ENCODE peak calls at places on chromosomes 5 and 9, in ten cellular contexts. Z, M, C, E, W, Q, G, T, H and U are unnamed samples.
A peak's percentile ranks its signal among the peaks of the same experiment; 100 is the strongest.

GRCh38 chr5:151155777-151156731 is 1.5 kb downstream of the ANXA6 start:
- DNase-seq in W (no peak), T (no peak), G (no peak), C (no peak), E (peak; percentile 62), H (no peak), M (peak; percentile 69), Z (peak; percentile 59), Q (no peak), U (no peak)

GRCh38 chr5:32276173-32276853 is 36.4 kb downstream of the MTMR12 start:
- DNase-seq in Z (peak; percentile 51), H (no peak), C (no peak), T (no peak), G (no peak), M (no peak), Q (no peak), E (no peak), W (no peak), U (no peak)

GRCh38 chr9:110321055-110321454 is 16.6 kb downstream of the TXNDC8 start:
- DNase-seq in G (no peak), Q (no peak), M (no peak), C (no peak), T (no peak), W (no peak), E (no peak), Z (no peak), H (no peak), U (no peak)

GRCh38 chr5:177498013-177498847 is 826 bp upstream of the PDLIM7 start:
- DNase-seq in C (no peak), G (peak; percentile 45), W (no peak), M (no peak), Q (no peak), Z (peak; percentile 8), T (peak; percentile 62), E (no peak), H (no peak), U (no peak)

GRCh38 chr9:33447404-33448158 is at the start of gene AQP3:
- DNase-seq in G (peak; percentile 79), Q (peak; percentile 59), E (peak; percentile 74), C (peak; percentile 52), H (peak; percentile 62), W (no peak), Z (peak; percentile 29), T (peak; percentile 69), M (peak; percentile 91), U (no peak)

GRCh38 chr9:132794730-132795380 is 83.2 kb downstream of the AK8 start:
- DNase-seq in H (no peak), M (peak; percentile 30), E (no peak), G (no peak), Z (no peak), T (no peak), Q (no peak), W (no peak), C (no peak), U (no peak)

GRCh38 chr5:16467363-16468219 is 2.0 kb upstream of the ZNF622 start:
- DNase-seq in W (no peak), Z (peak; percentile 61), T (no peak), C (no peak), M (no peak), G (no peak), H (no peak), Q (no peak), E (no peak), U (no peak)

GRCh38 chr5:139863855-139864558 is 68.4 kb downstream of the PSD2 start:
- DNase-seq in Q (peak; percentile 36), C (peak; percentile 24), T (peak; percentile 65), Z (peak; percentile 45), G (peak; percentile 74), M (peak; percentile 81), E (peak; percentile 50), W (peak; percentile 26), H (peak; percentile 48), U (no peak)

GRCh38 chr5:158382473-158382872 is 523.5 kb upstream of the CLINT1 start:
- DNase-seq in Z (peak; percentile 97), E (peak; percentile 63), W (no peak), T (peak; percentile 71), G (no peak), C (no peak), Q (peak; percentile 5), H (no peak), M (no peak), U (peak; percentile 4)

GRCh38 chr5:9356306-9356942 is 189.5 kb downstream of the SEMA5A start:
- DNase-seq in M (no peak), C (no peak), Q (no peak), E (no peak), T (no peak), G (no peak), W (no peak), H (no peak), Z (peak; percentile 64), U (no peak)

GRCh38 chr5:856531-857425 is 6.0 kb upstream of the ZDHHC11 start:
- DNase-seq in T (peak; percentile 6), M (no peak), G (no peak), C (no peak), Q (no peak), E (no peak), Z (no peak), W (no peak), H (no peak), U (no peak)

GRCh38 chr9:114275246-114275994 is 47.5 kb upstream of the ORM1 start:
- DNase-seq in C (no peak), W (no peak), M (peak; percentile 58), Q (no peak), H (no peak), G (no peak), Z (no peak), E (no peak), T (no peak), U (no peak)

GRCh38 chr9:98075332-98075805 is 18.8 kb downstream of the NANS start:
- DNase-seq in M (no peak), T (no peak), G (peak; percentile 44), C (no peak), E (no peak), H (no peak), W (no peak), Q (no peak), Z (peak; percentile 63), U (no peak)

GRCh38 chr9:131870156-131870555 is 130.3 kb upstream of the RAPGEF1 start:
- DNase-seq in H (no peak), E (no peak), G (no peak), W (no peak), C (no peak), M (no peak), Q (no peak), Z (no peak), T (no peak), U (no peak)

GRCh38 chr5:146475190-146475801 is 28.2 kb downstream of the TCERG1 start:
- DNase-seq in G (no peak), T (no peak), Z (no peak), E (no peak), Q (no peak), H (no peak), C (no peak), W (no peak), M (no peak), U (no peak)

GRCh38 chr9:88396836-88397577 is 8.8 kb downstream of the SPIN1 start:
- DNase-seq in T (no peak), M (no peak), E (no peak), G (no peak), W (no peak), C (no peak), Q (no peak), Z (peak; percentile 69), H (no peak), U (no peak)